ENCODE peak calls at places on chromosomes 11 and 22, in five cellular contexts. G is IMR-90, W is gastrocnemius medialis, M is cardiac fibroblast, L is H9. T is an unnamed sample.

GRCh38 chr22:39949964-39950737 is 10.0 kb upstream of the TMA7B start:
- DNase-seq in G (no peak), W (no peak), M (no peak), L (no peak), T (no peak)

GRCh38 chr22:41314821-41315220 is 13.5 kb downstream of the ZC3H7B start:
- DNase-seq in G (no peak), W (no peak), M (no peak), L (no peak), T (no peak)

GRCh38 chr11:111137846-111138245 is 107.7 kb upstream of the POU2AF2 start:
- DNase-seq in G (no peak), W (no peak), M (no peak), L (no peak), T (no peak)

GRCh38 chr22:42369250-42370041 is 62.8 kb downstream of the NFAM1 start:
- DNase-seq in G (peak), W (peak), M (peak), L (peak), T (peak)

GRCh38 chr22:37194750-37195149 is 6.7 kb upstream of the C1QTNF6 start:
- DNase-seq in G (no peak), W (no peak), M (no peak), L (no peak), T (no peak)

GRCh38 chr22:35854334-35854733 is 136.7 kb downstream of the APOL5 start:
- DNase-seq in G (no peak), W (no peak), M (no peak), L (no peak), T (no peak)

GRCh38 chr11:19868281-19868821 is 155.7 kb downstream of the NAV2 start:
- DNase-seq in G (peak), W (peak), M (peak), L (no peak), T (no peak)

GRCh38 chr22:30806391-30806861 is 111.8 kb downstream of the OSBP2 start:
- DNase-seq in G (peak), W (no peak), M (peak), L (peak), T (no peak)

GRCh38 chr11:2097998-2098690 is 41.0 kb downstream of the IGF2 start:
- DNase-seq in G (no peak), W (no peak), M (no peak), L (no peak), T (no peak)

GRCh38 chr11:11075515-11076171 is 217.8 kb upstream of the ZBED5 start:
- DNase-seq in G (no peak), W (no peak), M (no peak), L (no peak), T (no peak)

GRCh38 chr11:12141283-12141682 is 30.9 kb downstream of the MICAL2 start:
- DNase-seq in G (no peak), W (no peak), M (no peak), L (no peak), T (no peak)

GRCh38 chr22:38868286-38868721 is 3.7 kb downstream of the CBX6 start:
- DNase-seq in G (no peak), W (no peak), M (no peak), L (peak), T (no peak)

GRCh38 chr11:133747409-133747808 is 97.9 kb downstream of the SPATA19 start:
- DNase-seq in G (no peak), W (no peak), M (no peak), L (no peak), T (no peak)

GRCh38 chr11:26573896-26574295 is 1.8 kb upstream of the MUC15 start:
- DNase-seq in G (no peak), W (no peak), M (no peak), L (no peak), T (no peak)

GRCh38 chr11:83191986-83192385 is 1.5 kb upstream of the ANKRD42 start:
- DNase-seq in G (no peak), W (no peak), M (no peak), L (no peak), T (no peak)

GRCh38 chr22:46984751-46985506 is 222.5 kb downstream of the TBC1D22A start:
- DNase-seq in G (peak), W (no peak), M (peak), L (no peak), T (peak)

GRCh38 chr22:24157783-24158170 is 23.5 kb upstream of the SUSD2 start:
- DNase-seq in G (no peak), W (no peak), M (no peak), L (no peak), T (no peak)

GRCh38 chr11:119727523-119728081 is 1.4 kb downstream of the NECTIN1 start:
- DNase-seq in G (no peak), W (no peak), M (no peak), L (peak), T (no peak)

GRCh38 chr22:39942433-39943213 is 17.6 kb upstream of the TMA7B start:
- DNase-seq in G (no peak), W (no peak), M (no peak), L (no peak), T (no peak)

GRCh38 chr22:41021039-41021654 is 70.0 kb downstream of the RBX1 start:
- DNase-seq in G (no peak), W (no peak), M (no peak), L (peak), T (no peak)

GRCh38 chr11:107928767-107929507 is 689 bp downstream of the RAB39A start:
- DNase-seq in G (no peak), W (no peak), M (no peak), L (peak), T (peak)

GRCh38 chr11:10351768-10352641 is 47.1 kb downstream of the ADM start:
- DNase-seq in G (peak), W (peak), M (peak), L (peak), T (no peak)

GRCh38 chr11:109641549-109641948 is 219.6 kb downstream of the C11orf87 start:
- DNase-seq in G (peak), W (no peak), M (peak), L (peak), T (no peak)
- TF ChIP-seq CTCF in G (peak), W (no peak), M (peak), L (peak), T (no peak)

GRCh38 chr11:926341-926916 is 759 bp downstream of the AP2A2 start:
- DNase-seq in G (peak), W (no peak), M (peak), L (no peak), T (no peak)
- TF ChIP-seq CTCF in G (peak), W (no peak), M (no peak), L (no peak), T (no peak)

DNA sequence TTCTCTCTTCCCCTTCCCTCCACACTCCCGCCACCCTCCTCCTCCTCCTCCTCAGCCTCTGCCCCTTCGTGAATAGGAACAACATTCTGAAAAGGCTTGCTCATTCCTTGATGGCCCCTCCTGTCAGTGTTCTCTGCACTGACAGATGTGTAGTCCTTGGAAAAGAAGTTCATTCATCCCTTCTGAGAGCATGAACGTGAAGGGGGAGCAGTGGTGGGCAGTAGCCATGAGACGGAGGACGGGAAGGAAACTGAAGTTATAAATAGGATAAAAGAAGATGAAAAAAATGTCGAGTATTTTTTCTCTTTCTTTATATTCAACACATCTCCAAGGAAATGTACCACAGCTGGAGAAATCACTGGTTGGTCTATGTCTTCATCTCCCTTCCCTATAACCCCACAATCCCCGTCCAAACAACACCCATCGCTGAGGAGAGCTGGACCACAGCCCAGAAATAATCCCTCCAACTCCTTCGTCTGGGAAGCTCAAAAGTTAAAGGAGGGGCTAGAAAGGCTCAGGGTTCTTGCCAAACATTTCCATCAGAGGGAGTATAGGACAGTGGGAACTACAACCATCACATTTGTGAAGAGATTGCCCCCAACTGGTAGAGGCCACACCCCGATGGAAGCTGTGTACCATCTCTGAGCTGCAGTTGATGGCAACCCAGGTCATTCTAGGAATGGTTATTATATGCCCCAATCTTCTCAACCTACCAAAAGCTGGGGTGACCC is 33.5 kb downstream of the ETS1 start:
- DNase-seq in G (peak), W (no peak), M (peak), L (no peak), T (no peak)
- TF ChIP-seq CTCF in G (no peak), W (peak), M (peak), L (peak), T (no peak)

GRCh38 chr11:116051494-116051893 is 547.3 kb upstream of the CADM1 start:
- DNase-seq in G (no peak), W (no peak), M (no peak), L (peak), T (no peak)

GRCh38 chr11:116055064-116055463 is 550.8 kb upstream of the CADM1 start:
- DNase-seq in G (no peak), W (no peak), M (no peak), L (no peak), T (no peak)

GRCh38 chr11:116053538-116053919 is 549.3 kb upstream of the CADM1 start:
- DNase-seq in G (no peak), W (no peak), M (no peak), L (no peak), T (no peak)

GRCh38 chr11:116052603-116053537 is 548.7 kb upstream of the CADM1 start:
- DNase-seq in G (no peak), W (no peak), M (no peak), L (peak), T (no peak)
- TF ChIP-seq CTCF in G (no peak), W (no peak), M (no peak), L (no peak), T (no peak)

GRCh38 chr11:27699242-27699925 is 871 bp downstream of the BDNF start:
- DNase-seq in G (peak), W (no peak), M (no peak), L (peak), T (no peak)
- TF ChIP-seq CTCF in G (no peak), W (peak), M (no peak), L (no peak), T (no peak)

DNA sequence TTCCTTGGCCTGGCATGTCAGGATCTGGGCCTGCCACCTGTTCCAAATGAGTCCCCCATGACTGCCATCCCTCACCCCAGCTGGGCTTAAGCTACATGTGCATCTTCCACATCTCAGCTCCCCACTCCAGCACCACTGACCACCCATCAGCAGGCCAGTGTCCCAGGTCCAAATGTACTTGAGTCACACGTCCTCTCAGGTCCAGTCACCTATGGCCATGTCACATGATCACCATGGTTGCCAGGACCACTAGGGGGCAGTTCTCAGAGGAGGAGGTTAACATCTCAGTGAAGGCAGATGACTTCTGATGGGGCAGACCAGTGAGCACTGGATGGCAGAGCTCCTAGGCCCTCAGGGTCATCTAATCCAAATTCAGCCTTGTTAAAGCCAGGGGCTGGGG is 41.9 kb upstream of the WNT11 start:
- DNase-seq in G (no peak), W (no peak), M (peak), L (peak), T (no peak)
- TF ChIP-seq CTCF in G (peak), W (no peak), M (peak), L (peak), T (no peak)

GRCh38 chr11:9095421-9095820 is 4.0 kb upstream of the SCUBE2 start:
- DNase-seq in G (no peak), W (no peak), M (no peak), L (peak), T (no peak)
- TF ChIP-seq CTCF in G (peak), W (no peak), M (no peak), L (peak), T (peak)

DNA sequence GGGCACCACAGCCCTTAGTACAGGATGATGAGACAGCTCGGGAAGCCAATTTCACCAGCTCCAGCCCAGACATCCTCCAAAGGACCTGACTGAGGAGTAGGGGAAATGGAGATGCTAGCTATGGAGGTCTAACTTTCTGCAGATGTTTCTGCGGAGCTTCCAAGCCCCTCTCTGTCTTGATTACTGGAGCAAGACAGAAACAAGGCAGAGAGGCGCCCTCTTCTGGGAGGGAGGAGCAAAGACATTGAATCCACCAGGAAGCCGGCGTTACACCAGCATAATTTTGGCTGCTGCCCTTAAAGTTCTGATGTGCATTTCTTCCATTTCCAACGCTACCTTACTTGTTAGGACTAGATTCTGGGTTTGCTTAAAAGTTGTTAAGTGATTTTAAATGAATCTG is 107.3 kb upstream of the HSD17B12 start:
- DNase-seq in G (no peak), W (no peak), M (peak), L (peak), T (no peak)
- TF ChIP-seq CTCF in G (peak), W (peak), M (peak), L (peak), T (peak)